ENCODE peak calls at places on chromosomes 3 and 15, in nine cellular contexts. One of them, this sample, is unnamed.

GRCh38 chr3:156751461-156752025 is 74.6 kb upstream of the LEKR1 start:
- DNase-seq in fibroblast of lung: peak; percentile 92
- DNase-seq in K562: no peak
- DNase-seq in neural progenitor cell: peak; percentile 90
- DNase-seq in HepG2: no peak
- DNase-seq in IMR-90: peak; percentile 79
- DNase-seq in SK-N-SH: peak; percentile 47
- DNase-seq in MM.1S: no peak
- DNase-seq in GM23248: peak; percentile 98
- DNase-seq in this sample: no peak

GRCh38 chr3:27464646-27465045 is 19.5 kb downstream of the SLC4A7 start:
- DNase-seq in MM.1S: no peak
- DNase-seq in IMR-90: no peak
- DNase-seq in GM23248: no peak
- DNase-seq in fibroblast of lung: no peak
- DNase-seq in K562: peak; percentile 19
- DNase-seq in neural progenitor cell: no peak
- DNase-seq in SK-N-SH: no peak
- DNase-seq in HepG2: no peak
- DNase-seq in this sample: no peak

GRCh38 chr3:188133646-188134045 is 20.3 kb upstream of the LPP start:
- DNase-seq in SK-N-SH: no peak
- DNase-seq in IMR-90: peak; percentile 46
- DNase-seq in HepG2: no peak
- DNase-seq in neural progenitor cell: no peak
- DNase-seq in MM.1S: no peak
- DNase-seq in K562: no peak
- DNase-seq in GM23248: peak; percentile 68
- DNase-seq in fibroblast of lung: peak; percentile 76
- DNase-seq in this sample: no peak

GRCh38 chr3:32340039-32340438 is 51.6 kb upstream of the CMTM7 start:
- DNase-seq in neural progenitor cell: peak; percentile 84
- DNase-seq in IMR-90: peak; percentile 35
- DNase-seq in K562: peak; percentile 51
- DNase-seq in SK-N-SH: peak; percentile 65
- DNase-seq in HepG2: peak; percentile 80
- DNase-seq in fibroblast of lung: peak; percentile 47
- DNase-seq in MM.1S: no peak
- DNase-seq in GM23248: peak; percentile 48
- DNase-seq in this sample: no peak

GRCh38 chr3:128218858-128219257 is 65.6 kb downstream of the EEFSEC start:
- DNase-seq in HepG2: no peak
- DNase-seq in K562: no peak
- DNase-seq in SK-N-SH: no peak
- DNase-seq in IMR-90: no peak
- DNase-seq in neural progenitor cell: no peak
- DNase-seq in MM.1S: no peak
- DNase-seq in GM23248: no peak
- DNase-seq in fibroblast of lung: no peak
- DNase-seq in this sample: no peak

GRCh38 chr3:143002083-143002712 is 828 bp downstream of the U2SURP start:
- DNase-seq in SK-N-SH: peak; percentile 16
- DNase-seq in GM23248: peak; percentile 68
- DNase-seq in neural progenitor cell: no peak
- DNase-seq in K562: peak; percentile 60
- DNase-seq in IMR-90: peak; percentile 25
- DNase-seq in MM.1S: peak; percentile 20
- DNase-seq in fibroblast of lung: peak; percentile 20
- DNase-seq in HepG2: peak; percentile 47
- DNase-seq in this sample: no peak

GRCh38 chr3:52118156-52118875 is 35.9 kb downstream of the POC1A start:
- DNase-seq in SK-N-SH: no peak
- DNase-seq in K562: no peak
- DNase-seq in IMR-90: no peak
- DNase-seq in HepG2: no peak
- DNase-seq in MM.1S: no peak
- DNase-seq in fibroblast of lung: no peak
- DNase-seq in GM23248: no peak
- DNase-seq in neural progenitor cell: no peak
- DNase-seq in this sample: no peak

GRCh38 chr3:139317660-139318430 is 26.0 kb upstream of the MRPS22 start:
- DNase-seq in GM23248: no peak
- DNase-seq in IMR-90: no peak
- DNase-seq in neural progenitor cell: no peak
- DNase-seq in SK-N-SH: no peak
- DNase-seq in K562: peak; percentile 76
- DNase-seq in HepG2: no peak
- DNase-seq in fibroblast of lung: no peak
- DNase-seq in MM.1S: no peak
- DNase-seq in this sample: no peak

GRCh38 chr3:95717048-95717447 is 1097.3 kb upstream of the EPHA6 start:
- DNase-seq in GM23248: no peak
- DNase-seq in IMR-90: no peak
- DNase-seq in MM.1S: no peak
- DNase-seq in K562: no peak
- DNase-seq in neural progenitor cell: no peak
- DNase-seq in fibroblast of lung: no peak
- DNase-seq in HepG2: no peak
- DNase-seq in SK-N-SH: no peak
- DNase-seq in this sample: no peak

GRCh38 chr3:12853803-12854202 is 12.4 kb upstream of the RPL32 start:
- DNase-seq in GM23248: no peak
- DNase-seq in K562: no peak
- DNase-seq in IMR-90: no peak
- DNase-seq in MM.1S: no peak
- DNase-seq in fibroblast of lung: no peak
- DNase-seq in neural progenitor cell: no peak
- DNase-seq in SK-N-SH: no peak
- DNase-seq in HepG2: no peak
- DNase-seq in this sample: no peak

GRCh38 chr15:42094512-42094963 is at the start of gene PLA2G4D:
- DNase-seq in neural progenitor cell: no peak
- DNase-seq in K562: no peak
- DNase-seq in fibroblast of lung: no peak
- DNase-seq in SK-N-SH: no peak
- DNase-seq in GM23248: no peak
- DNase-seq in IMR-90: no peak
- DNase-seq in MM.1S: no peak
- DNase-seq in HepG2: no peak
- DNase-seq in this sample: peak; percentile 32

GRCh38 chr3:132352556-132353143 is 35.4 kb downstream of the ACP3 start:
- DNase-seq in HepG2: peak; percentile 53
- DNase-seq in GM23248: peak; percentile 80
- DNase-seq in IMR-90: peak; percentile 68
- DNase-seq in K562: peak; percentile 63
- DNase-seq in fibroblast of lung: peak; percentile 63
- DNase-seq in neural progenitor cell: peak; percentile 78
- DNase-seq in SK-N-SH: peak; percentile 62
- DNase-seq in MM.1S: peak; percentile 68
- DNase-seq in this sample: peak; percentile 53

DNA sequence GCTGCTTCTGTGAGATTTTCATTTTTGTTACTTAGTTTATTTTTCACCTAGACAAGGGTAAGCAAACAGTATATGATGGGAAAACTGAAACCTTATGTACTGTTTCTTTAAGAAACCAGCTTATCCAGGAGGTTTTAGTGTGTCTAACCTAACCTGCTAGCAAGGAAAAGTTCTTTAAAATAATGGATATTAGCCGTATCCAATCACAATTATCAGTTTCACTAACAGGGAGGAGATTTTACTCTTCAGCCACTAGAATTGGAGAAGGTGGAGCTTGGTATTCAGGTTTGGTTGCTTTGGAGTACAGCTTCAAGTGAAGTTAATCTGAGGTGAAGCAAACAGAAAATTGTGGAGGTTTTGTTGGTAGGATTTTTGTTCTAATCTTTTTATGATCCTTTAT is 12.8 kb downstream of the ZFAND6 start:
- DNase-seq in neural progenitor cell: peak; percentile 82
- DNase-seq in GM23248: peak; percentile 90
- DNase-seq in HepG2: peak; percentile 91
- DNase-seq in fibroblast of lung: peak; percentile 92
- DNase-seq in IMR-90: peak; percentile 91
- DNase-seq in K562: peak; percentile 88
- DNase-seq in MM.1S: peak; percentile 91
- DNase-seq in SK-N-SH: peak; percentile 73
- DNase-seq in this sample: peak; percentile 63
- H3K4me3 ChIP-seq in neural progenitor cell: peak overlapping the region; percentile 67
- H3K4me3 ChIP-seq in GM23248: peak overlapping the region; percentile 76
- H3K4me3 ChIP-seq in HepG2: peak overlapping the region; percentile 63
- H3K4me3 ChIP-seq in fibroblast of lung: peak overlapping the region; percentile 53
- H3K4me3 ChIP-seq in IMR-90: peak overlapping the region; percentile 47
- H3K4me3 ChIP-seq in K562: peak overlapping the region; percentile 42
- H3K4me3 ChIP-seq in MM.1S: peak overlapping the region; percentile 58
- H3K4me3 ChIP-seq in SK-N-SH: peak overlapping the region; percentile 61
- H3K4me3 ChIP-seq in this sample: peak overlapping the region; percentile 78

GRCh38 chr3:184300377-184300717 is 1.3 kb downstream of the PSMD2 start:
- DNase-seq in neural progenitor cell: no peak
- DNase-seq in SK-N-SH: no peak
- DNase-seq in K562: no peak
- DNase-seq in GM23248: peak; percentile 78
- DNase-seq in MM.1S: no peak
- DNase-seq in fibroblast of lung: peak; percentile 72
- DNase-seq in IMR-90: peak; percentile 75
- DNase-seq in HepG2: no peak
- DNase-seq in this sample: no peak
- H3K9ac ChIP-seq in neural progenitor cell: peak overlapping the region; percentile 92
- H3K9ac ChIP-seq in SK-N-SH: peak overlapping the region; percentile 94
- H3K9ac ChIP-seq in K562: peak overlapping the region; percentile 87
- H3K9ac ChIP-seq in GM23248: peak overlapping the region; percentile 91
- H3K9ac ChIP-seq in MM.1S: peak overlapping the region; percentile 74
- H3K9ac ChIP-seq in fibroblast of lung: no peak overlapping the region
- H3K9ac ChIP-seq in IMR-90: peak overlapping the region; percentile 93
- H3K9ac ChIP-seq in HepG2: peak overlapping the region; percentile 87
- H3K9ac ChIP-seq in this sample: peak overlapping the region; percentile 94

GRCh38 chr3:10469406-10470119 is 35.8 kb downstream of the ATP2B2 start:
- DNase-seq in GM23248: no peak
- DNase-seq in SK-N-SH: peak; percentile 56
- DNase-seq in fibroblast of lung: no peak
- DNase-seq in K562: no peak
- DNase-seq in MM.1S: no peak
- DNase-seq in IMR-90: no peak
- DNase-seq in HepG2: no peak
- DNase-seq in neural progenitor cell: peak; percentile 39
- DNase-seq in this sample: no peak
- H4K20me1 ChIP-seq in GM23248: no peaks in the 10 kb centered on the region
- H4K20me1 ChIP-seq in SK-N-SH: no peaks in the 10 kb centered on the region
- H4K20me1 ChIP-seq in fibroblast of lung: no peaks in the 10 kb centered on the region
- H4K20me1 ChIP-seq in K562: peaks cover 18% of the 10 kb centered on the region
- H4K20me1 ChIP-seq in MM.1S: no peaks in the 10 kb centered on the region
- H4K20me1 ChIP-seq in IMR-90: no peaks in the 10 kb centered on the region
- H4K20me1 ChIP-seq in HepG2: peaks cover 2% of the 10 kb centered on the region
- H4K20me1 ChIP-seq in neural progenitor cell: peaks cover 7% of the 10 kb centered on the region
- H4K20me1 ChIP-seq in this sample: no peaks in the 10 kb centered on the region

GRCh38 chr3:98525494-98525893 is 2.8 kb upstream of the CLDND1 start:
- DNase-seq in neural progenitor cell: no peak
- DNase-seq in SK-N-SH: no peak
- DNase-seq in IMR-90: no peak
- DNase-seq in HepG2: no peak
- DNase-seq in GM23248: no peak
- DNase-seq in K562: no peak
- DNase-seq in fibroblast of lung: no peak
- DNase-seq in MM.1S: peak; percentile 71
- DNase-seq in this sample: no peak
- H3K4me3 ChIP-seq in neural progenitor cell: no peak overlapping the region
- H3K4me3 ChIP-seq in SK-N-SH: no peak overlapping the region
- H3K4me3 ChIP-seq in IMR-90: no peak overlapping the region
- H3K4me3 ChIP-seq in HepG2: no peak overlapping the region
- H3K4me3 ChIP-seq in GM23248: no peak overlapping the region
- H3K4me3 ChIP-seq in K562: no peak overlapping the region
- H3K4me3 ChIP-seq in fibroblast of lung: no peak overlapping the region
- H3K4me3 ChIP-seq in MM.1S: no peak overlapping the region
- H3K4me3 ChIP-seq in this sample: no peak overlapping the region

GRCh38 chr15:39183177-39183881 is 397.6 kb upstream of the THBS1 start:
- DNase-seq in K562: no peak
- DNase-seq in SK-N-SH: no peak
- DNase-seq in HepG2: no peak
- DNase-seq in neural progenitor cell: no peak
- DNase-seq in IMR-90: no peak
- DNase-seq in MM.1S: no peak
- DNase-seq in GM23248: no peak
- DNase-seq in fibroblast of lung: no peak
- DNase-seq in this sample: no peak

GRCh38 chr15:39181348-39181747 is 399.5 kb upstream of the THBS1 start:
- DNase-seq in SK-N-SH: no peak
- DNase-seq in GM23248: no peak
- DNase-seq in K562: no peak
- DNase-seq in IMR-90: no peak
- DNase-seq in neural progenitor cell: no peak
- DNase-seq in fibroblast of lung: no peak
- DNase-seq in MM.1S: no peak
- DNase-seq in HepG2: no peak
- DNase-seq in this sample: no peak

GRCh38 chr15:39181901-39182300 is 399.0 kb upstream of the THBS1 start:
- DNase-seq in MM.1S: no peak
- DNase-seq in K562: no peak
- DNase-seq in HepG2: peak; percentile 52
- DNase-seq in SK-N-SH: no peak
- DNase-seq in IMR-90: peak; percentile 55
- DNase-seq in GM23248: peak; percentile 52
- DNase-seq in fibroblast of lung: no peak
- DNase-seq in neural progenitor cell: no peak
- DNase-seq in this sample: no peak

GRCh38 chr15:39179980-39180379 is 400.9 kb upstream of the THBS1 start:
- DNase-seq in SK-N-SH: no peak
- DNase-seq in MM.1S: no peak
- DNase-seq in neural progenitor cell: no peak
- DNase-seq in HepG2: no peak
- DNase-seq in fibroblast of lung: no peak
- DNase-seq in GM23248: peak; percentile 32
- DNase-seq in K562: no peak
- DNase-seq in IMR-90: peak; percentile 36
- DNase-seq in this sample: no peak

DNA sequence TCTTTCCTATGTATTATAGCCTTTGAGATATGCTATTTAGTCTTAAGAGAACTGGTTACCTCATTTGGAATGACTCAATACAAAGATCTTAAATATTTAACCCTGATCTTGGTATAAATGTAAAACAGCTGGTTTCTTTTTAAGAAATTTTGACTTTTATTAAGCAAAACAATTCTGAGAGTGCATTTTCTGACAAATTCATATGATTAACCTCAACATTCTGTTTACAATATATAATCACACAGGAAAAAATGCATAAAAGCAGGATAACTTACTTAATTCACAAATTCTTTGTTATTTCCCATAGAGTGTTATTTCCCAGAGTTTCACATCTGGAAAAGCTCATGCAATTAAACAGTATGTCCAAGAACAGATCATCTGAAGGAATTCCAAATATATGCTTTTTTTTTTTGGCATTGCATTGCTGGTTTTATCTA is 400.4 kb upstream of the THBS1 start:
- DNase-seq in GM23248: peak; percentile 78
- DNase-seq in SK-N-SH: no peak
- DNase-seq in IMR-90: peak; percentile 88
- DNase-seq in K562: no peak
- DNase-seq in MM.1S: no peak
- DNase-seq in HepG2: no peak
- DNase-seq in neural progenitor cell: no peak
- DNase-seq in fibroblast of lung: peak; percentile 47
- DNase-seq in this sample: no peak
- H3K9ac ChIP-seq in GM23248: peak overlapping the region; percentile 56
- H3K9ac ChIP-seq in SK-N-SH: no peak overlapping the region
- H3K9ac ChIP-seq in IMR-90: no peak overlapping the region
- H3K9ac ChIP-seq in K562: no peak overlapping the region
- H3K9ac ChIP-seq in MM.1S: no peak overlapping the region
- H3K9ac ChIP-seq in HepG2: no peak overlapping the region
- H3K9ac ChIP-seq in neural progenitor cell: no peak overlapping the region
- H3K9ac ChIP-seq in fibroblast of lung: no peak overlapping the region
- H3K9ac ChIP-seq in this sample: no peak overlapping the region